ENCODE peak calls at places on chromosomes 5 and 9, in six cellular contexts. O is SW480, S is SW 1271, U is NAMALWA, G is MM.1S, M is Calu3. V is an unnamed sample.
A peak's percentile ranks its signal among the peaks of the same experiment; 100 is the strongest.

GRCh38 chr5:133259199-133259997 is 207.6 kb downstream of the HSPA4 start:
- DNase-seq in U (no peak), O (peak; percentile 51), M (no peak), S (no peak), G (peak; percentile 86), V (no peak)

GRCh38 chr5:429453-430188 is 13.4 kb upstream of the EXOC3 start:
- DNase-seq in O (no peak), M (no peak), G (no peak), S (no peak), U (no peak), V (no peak)

GRCh38 chr5:141848771-141849370 is 29.3 kb downstream of the PCDH1 start:
- DNase-seq in O (peak; percentile 91), G (peak; percentile 43), M (peak; percentile 94), U (no peak), S (peak; percentile 91), V (no peak)

GRCh38 chr9:35859995-35860348 is 10.2 kb downstream of the OR13J1 start:
- DNase-seq in M (no peak), U (no peak), O (no peak), S (no peak), G (no peak), V (no peak)

GRCh38 chr9:129929467-129930125 is 94.3 kb downstream of the USP20 start:
- DNase-seq in S (no peak), O (no peak), M (no peak), G (no peak), U (no peak), V (no peak)

GRCh38 chr9:120965344-120966004 is 38.9 kb upstream of the TRAF1 start:
- DNase-seq in S (no peak), M (no peak), G (no peak), O (no peak), U (no peak), V (no peak)

GRCh38 chr9:38482918-38483592 is 58.8 kb upstream of the IGFBPL1 start:
- DNase-seq in M (no peak), O (no peak), G (no peak), S (no peak), U (no peak), V (no peak)

GRCh38 chr5:17056056-17056690 is 120.1 kb upstream of the MYO10 start:
- DNase-seq in G (no peak), S (no peak), M (no peak), O (no peak), U (no peak), V (no peak)

GRCh38 chr9:88692837-88693236 is 157.9 kb downstream of the NXNL2 start:
- DNase-seq in M (no peak), O (no peak), S (no peak), G (no peak), U (no peak), V (no peak)

GRCh38 chr5:125045647-125046046 is 299.2 kb upstream of the ZNF608 start:
- DNase-seq in G (no peak), M (no peak), S (no peak), O (no peak), U (no peak), V (no peak)

GRCh38 chr5:82349651-82350050 is 71.5 kb upstream of the RPS23 start:
- DNase-seq in U (peak; percentile 51), O (no peak), S (peak; percentile 12), G (peak; percentile 28), M (peak; percentile 56), V (no peak)

GRCh38 chr9:89000973-89001916 is 10.0 kb downstream of the S1PR3 start:
- DNase-seq in O (peak; percentile 70), M (peak; percentile 81), S (peak; percentile 43), U (peak; percentile 90), G (peak; percentile 81), V (peak; percentile 66)

GRCh38 chr5:144598451-144599068 is 427.9 kb downstream of the KCTD16 start:
- DNase-seq in M (peak; percentile 16), U (no peak), O (no peak), G (no peak), S (no peak), V (no peak)

GRCh38 chr5:36683821-36684434 is 77.5 kb downstream of the SLC1A3 start:
- DNase-seq in O (no peak), G (no peak), U (no peak), S (no peak), M (no peak), V (no peak)

GRCh38 chr5:179832039-179832745 is 11.5 kb downstream of the SQSTM1 start:
- DNase-seq in U (no peak), M (no peak), G (no peak), O (no peak), S (no peak), V (no peak)

GRCh38 chr5:33476992-33477391 is 36.2 kb downstream of the TARS1 start:
- DNase-seq in G (no peak), O (no peak), U (no peak), M (no peak), S (no peak), V (no peak)

GRCh38 chr9:128203842-128204551 is 818 bp downstream of the DNM1 start:
- DNase-seq in U (no peak), M (peak; percentile 40), G (no peak), O (peak; percentile 37), S (no peak), V (no peak)

GRCh38 chr5:170809551-170809950 is 26.0 kb downstream of the GABRP start:
- DNase-seq in O (peak; percentile 71), M (no peak), S (peak; percentile 57), G (peak; percentile 76), U (peak; percentile 28), V (peak; percentile 34)

GRCh38 chr9:120890415-120891254 is 13.6 kb upstream of the PHF19 start:
- DNase-seq in G (no peak), M (no peak), U (no peak), O (peak; percentile 67), S (no peak), V (no peak)

GRCh38 chr9:68560131-68560844 is 19.6 kb upstream of the TMEM252 start:
- DNase-seq in M (peak; percentile 51), S (no peak), O (no peak), G (peak; percentile 58), U (peak; percentile 74), V (peak; percentile 19)

GRCh38 chr5:154857091-154857533 is 1.3 kb upstream of the CNOT8 start:
- DNase-seq in O (no peak), M (no peak), U (no peak), S (peak; percentile 86), G (peak; percentile 43), V (no peak)

GRCh38 chr9:5851445-5851844 is 18.5 kb upstream of the ERMP1 start:
- DNase-seq in S (no peak), G (peak; percentile 27), O (no peak), M (peak; percentile 14), U (no peak), V (no peak)

GRCh38 chr9:134381671-134382505 is 55.6 kb downstream of the RXRA start:
- DNase-seq in U (peak; percentile 55), O (peak; percentile 32), G (no peak), S (no peak), M (no peak), V (no peak)

GRCh38 chr5:141662028-141662427 is 10.8 kb upstream of the FCHSD1 start:
- DNase-seq in O (no peak), M (no peak), U (no peak), G (no peak), S (no peak), V (no peak)

GRCh38 chr9:83219924-83220438 is 157.0 kb upstream of the RASEF start:
- DNase-seq in M (no peak), G (no peak), O (no peak), U (no peak), S (no peak), V (no peak)

GRCh38 chr5:32229586-32229985 is 55.5 kb upstream of the GOLPH3 start:
- DNase-seq in U (no peak), G (no peak), S (no peak), M (no peak), O (no peak), V (no peak)

GRCh38 chr5:88713818-88714217 is 169.2 kb downstream of the MEF2C start:
- DNase-seq in U (no peak), G (no peak), M (no peak), S (no peak), O (no peak), V (no peak)

GRCh38 chr9:27353405-27354229 is 56.7 kb upstream of the EQTN start:
- DNase-seq in G (no peak), O (no peak), S (no peak), M (no peak), U (peak; percentile 33), V (no peak)

GRCh38 chr5:55308254-55308836 is 556 bp downstream of the MTREX start:
- DNase-seq in S (peak; percentile 69), O (peak; percentile 42), G (peak; percentile 33), U (peak; percentile 58), M (peak; percentile 4), V (no peak)

GRCh38 chr5:95620030-95620869 is at the start of gene GPR150:
- DNase-seq in U (no peak), G (peak; percentile 60), O (peak; percentile 76), M (peak; percentile 64), S (peak; percentile 40), V (no peak)

GRCh38 chr5:111853748-111854147 is 96.8 kb upstream of the NREP start:
- DNase-seq in M (no peak), G (no peak), S (no peak), O (no peak), U (peak; percentile 73), V (no peak)

GRCh38 chr9:37582548-37583157 is 6.5 kb upstream of the FBXO10 start:
- DNase-seq in U (peak; percentile 77), G (peak; percentile 65), M (no peak), O (peak; percentile 48), S (peak; percentile 24), V (peak; percentile 42)

GRCh38 chr9:76459691-76460635 is 981 bp downstream of the GCNT1 start:
- DNase-seq in O (peak; percentile 71), U (peak; percentile 56), S (no peak), G (peak; percentile 36), M (peak; percentile 45), V (peak; percentile 35)

GRCh38 chr9:130670644-130671043 is 6.2 kb downstream of the PRDM12 start:
- DNase-seq in M (no peak), S (no peak), U (no peak), O (no peak), G (no peak), V (no peak)

GRCh38 chr9:34994429-34995287 is 5.1 kb downstream of the DNAJB5 start:
- DNase-seq in G (no peak), M (peak; percentile 39), O (peak; percentile 64), S (peak; percentile 46), U (no peak), V (peak; percentile 29)

GRCh38 chr5:39264528-39264927 is 45.2 kb upstream of the FYB1 start:
- DNase-seq in U (no peak), G (peak; percentile 85), M (no peak), O (no peak), S (no peak), V (no peak)

GRCh38 chr9:12889402-12890106 is 114.7 kb downstream of the LURAP1L start:
- DNase-seq in M (no peak), G (peak; percentile 58), U (no peak), S (no peak), O (no peak), V (no peak)